ENCODE peak calls at places on chromosome 10, in ten cellular contexts. O, Q, I, F, G, U, X, Y, M and T are unnamed samples.

GRCh38 chr10:14758994-14759664 is 15.6 kb downstream of the FAM107B start:
- DNase-seq in X (no peak), O (no peak), I (no peak), Y (peak), Q (peak), F (no peak), U (no peak), G (no peak), M (no peak), T (no peak)

GRCh38 chr10:131198843-131199242 is 112.7 kb downstream of the TCERG1L start:
- DNase-seq in G (no peak), M (no peak), I (no peak), F (no peak), O (no peak), U (no peak), Q (peak), X (no peak), Y (no peak), T (peak)

GRCh38 chr10:88489107-88489506 is 94.0 kb downstream of the RNLS start:
- DNase-seq in Y (no peak), U (no peak), I (no peak), M (no peak), Q (no peak), X (no peak), G (no peak), F (no peak), O (no peak), T (no peak)

GRCh38 chr10:122257041-122257440 is 14.1 kb upstream of the BTBD16 start:
- DNase-seq in I (no peak), F (no peak), X (no peak), Y (no peak), M (no peak), Q (no peak), G (no peak), U (no peak), O (no peak), T (peak)

GRCh38 chr10:93904901-93905300 is 11.1 kb downstream of the SLC35G1 start:
- DNase-seq in F (no peak), G (no peak), U (no peak), O (no peak), X (no peak), Q (peak), Y (no peak), M (no peak), I (no peak), T (no peak)

GRCh38 chr10:132226586-132227405 is 40.0 kb downstream of the DPYSL4 start:
- DNase-seq in Q (no peak), F (no peak), M (no peak), I (no peak), U (no peak), X (no peak), G (no peak), O (no peak), Y (no peak), T (no peak)

GRCh38 chr10:124338276-124338915 is 80.3 kb downstream of the OAT start:
- DNase-seq in O (no peak), Q (no peak), G (no peak), Y (no peak), F (no peak), U (no peak), X (no peak), M (no peak), I (no peak), T (no peak)

GRCh38 chr10:112907893-112908292 is 42.2 kb upstream of the TCF7L2 start:
- DNase-seq in M (no peak), O (no peak), I (no peak), X (no peak), Q (no peak), U (no peak), Y (no peak), G (no peak), F (no peak), T (no peak)

GRCh38 chr10:104434601-104435000 is 81.0 kb downstream of the CFAP58 start:
- DNase-seq in G (no peak), X (no peak), F (no peak), Y (no peak), Q (no peak), M (no peak), U (no peak), O (no peak), I (no peak), T (no peak)

GRCh38 chr10:121854809-121855445 is 72.9 kb downstream of the ATE1 start:
- DNase-seq in U (no peak), G (no peak), F (no peak), O (no peak), X (no peak), I (no peak), Y (no peak), Q (no peak), M (no peak), T (no peak)

GRCh38 chr10:79502561-79503309 is 9.6 kb upstream of the EIF5AL1 start:
- DNase-seq in U (no peak), X (peak), Q (peak), G (no peak), I (no peak), O (no peak), F (no peak), M (no peak), Y (no peak), T (no peak)

GRCh38 chr10:58674260-58674659 is 161.6 kb downstream of the BICC1 start:
- DNase-seq in Y (no peak), G (no peak), I (no peak), O (no peak), X (no peak), F (no peak), Q (no peak), U (no peak), M (no peak), T (no peak)

GRCh38 chr10:97274828-97275227 is 17.6 kb downstream of the ARHGAP19 start:
- DNase-seq in X (no peak), O (no peak), I (no peak), F (no peak), Q (no peak), G (no peak), U (no peak), Y (no peak), M (no peak), T (no peak)

GRCh38 chr10:369441-370221 is 234.4 kb downstream of the ZMYND11 start:
- DNase-seq in M (no peak), G (no peak), X (no peak), F (no peak), Q (no peak), U (peak), O (no peak), Y (no peak), I (no peak), T (peak)

GRCh38 chr10:95246582-95247051 is 44.2 kb downstream of the PDLIM1 start:
- DNase-seq in F (peak), Q (peak), G (no peak), I (no peak), X (peak), U (peak), O (peak), M (no peak), Y (peak), T (peak)

GRCh38 chr10:64112697-64113367 is 591.6 kb downstream of the REEP3 start:
- DNase-seq in Q (no peak), F (no peak), O (no peak), I (no peak), M (no peak), X (no peak), U (no peak), G (no peak), Y (no peak), T (no peak)

GRCh38 chr10:99694171-99694570 is 34.9 kb downstream of the ENTPD7 start:
- DNase-seq in Q (no peak), Y (no peak), I (no peak), X (no peak), M (no peak), F (no peak), U (peak), G (no peak), O (no peak), T (no peak)

GRCh38 chr10:15791816-15792524 is 68.3 kb downstream of the MINDY3 start:
- DNase-seq in G (no peak), Q (no peak), Y (no peak), F (no peak), I (no peak), X (no peak), M (no peak), O (no peak), U (peak), T (no peak)

GRCh38 chr10:109456566-109457361 is 466.5 kb downstream of the XPNPEP1 start:
- DNase-seq in U (no peak), I (no peak), G (peak), F (no peak), X (peak), Y (no peak), O (no peak), Q (no peak), M (no peak), T (peak)

GRCh38 chr10:6247041-6247712 is 44.4 kb downstream of the PFKFB3 start:
- DNase-seq in G (no peak), F (no peak), M (no peak), I (no peak), X (no peak), Y (peak), Q (no peak), U (no peak), O (peak), T (no peak)

GRCh38 chr10:76124230-76124629 is 692.8 kb downstream of the LRMDA start:
- DNase-seq in U (no peak), F (no peak), Q (no peak), M (no peak), X (no peak), Y (no peak), O (no peak), G (no peak), I (no peak), T (no peak)

GRCh38 chr10:46560952-46561351 is 4.5 kb upstream of the GPRIN2 start:
- DNase-seq in X (peak), G (no peak), I (no peak), F (no peak), O (no peak), Q (no peak), M (no peak), U (no peak), Y (no peak), T (peak)

GRCh38 chr10:73413108-73413527 is 740 bp downstream of the ANXA7 start:
- DNase-seq in I (peak), M (no peak), F (peak), O (no peak), U (peak), X (peak), Q (peak), Y (no peak), G (no peak), T (no peak)

GRCh38 chr10:6044651-6045599 is 17.2 kb downstream of the IL2RA start:
- DNase-seq in X (no peak), U (no peak), G (no peak), O (no peak), I (no peak), Y (peak), F (no peak), Q (no peak), M (no peak), T (no peak)

GRCh38 chr10:84098667-84099066 is 40.6 kb upstream of the GHITM start:
- DNase-seq in X (no peak), Q (no peak), G (no peak), M (no peak), O (no peak), Y (no peak), I (no peak), U (no peak), F (no peak), T (no peak)

GRCh38 chr10:114103286-114103685 is 59.6 kb downstream of the ADRB1 start:
- DNase-seq in G (no peak), X (no peak), F (peak), M (no peak), I (no peak), O (peak), Q (no peak), Y (no peak), U (peak), T (no peak)

GRCh38 chr10:29590598-29591415 is 44.0 kb downstream of the SVIL start:
- DNase-seq in U (peak), F (peak), Y (no peak), G (no peak), M (no peak), X (no peak), O (peak), Q (no peak), I (no peak), T (no peak)

GRCh38 chr10:100349087-100349486 is 2.1 kb downstream of the SCD start:
- DNase-seq in O (no peak), Q (no peak), F (no peak), M (no peak), X (no peak), Y (no peak), U (no peak), I (no peak), G (no peak), T (no peak)

GRCh38 chr10:61836888-61837747 is 64.4 kb upstream of the ARID5B start:
- DNase-seq in I (no peak), M (no peak), U (no peak), Y (no peak), Q (no peak), G (no peak), F (no peak), X (no peak), O (no peak), T (no peak)

GRCh38 chr10:100364735-100365391 is 17.8 kb downstream of the SCD start:
- DNase-seq in M (no peak), F (no peak), Q (peak), X (no peak), I (no peak), Y (no peak), U (peak), G (no peak), O (peak), T (no peak)

GRCh38 chr10:121078672-121079102 is 227.5 kb downstream of the WDR11 start:
- DNase-seq in X (no peak), M (no peak), Y (no peak), G (no peak), U (no peak), Q (peak), O (no peak), F (no peak), I (no peak), T (no peak)

GRCh38 chr10:77713506-77714280 is 76.1 kb upstream of the KCNMA1 start:
- DNase-seq in I (no peak), X (no peak), U (no peak), G (no peak), Q (no peak), O (no peak), Y (no peak), M (no peak), F (no peak), T (no peak)

GRCh38 chr10:14296081-14296709 is 34.5 kb downstream of the FRMD4A start:
- DNase-seq in F (no peak), U (no peak), X (no peak), Q (peak), I (no peak), Y (no peak), M (no peak), O (no peak), G (no peak), T (no peak)

GRCh38 chr10:108840944-108841343 is 1082.4 kb downstream of the XPNPEP1 start:
- DNase-seq in M (no peak), F (no peak), X (no peak), Y (no peak), U (no peak), G (no peak), Q (no peak), O (no peak), I (no peak), T (no peak)

GRCh38 chr10:29479081-29479917 is 155.5 kb downstream of the SVIL start:
- DNase-seq in X (no peak), G (no peak), Y (no peak), I (no peak), Q (no peak), M (no peak), U (no peak), F (no peak), O (no peak), T (no peak)

GRCh38 chr10:42995537-42995936 is 81.3 kb upstream of the RET start:
- DNase-seq in F (no peak), O (no peak), Q (no peak), X (no peak), I (no peak), Y (no peak), G (no peak), M (no peak), U (no peak), T (no peak)

GRCh38 chr10:93541402-93542357 is 24.8 kb upstream of the FFAR4 start:
- DNase-seq in Y (peak), U (peak), Q (peak), I (no peak), M (no peak), F (no peak), O (peak), G (no peak), X (peak), T (no peak)